ENCODE peak calls at places on chromosomes 4 and X, in ten cellular contexts. K is A549, L is right atrium auricular region, X is H9, Y is AG04450, N is choroid plexus epithelial cell, T is glutamatergic neuron, Q is brain microvascular endothelial cell, O is fibroblast of lung, H is lower lobe of right lung. R is an unnamed sample.

GRCh38 chr4:147754037-147754445 is 22.2 kb downstream of the ARHGAP10 start:
- DNase-seq in T (no peak), X (no peak), K (peak), N (peak), Y (peak), Q (peak), L (no peak), H (no peak), O (peak), R (peak)

GRCh38 chrX:29090811-29091210 is 503.6 kb downstream of the IL1RAPL1 start:
- DNase-seq in X (no peak), O (peak), K (peak), Q (no peak), L (no peak), Y (no peak), T (no peak), N (peak), H (no peak), R (peak)

GRCh38 chr4:139279723-139280620 is at the start of gene MGARP:
- DNase-seq in O (peak), T (peak), H (peak), N (peak), L (no peak), Y (no peak), X (peak), Q (no peak), K (peak), R (peak)

GRCh38 chr4:35151816-35152572 is 1092.3 kb downstream of the ARAP2 start:
- DNase-seq in Q (no peak), K (peak), Y (no peak), N (no peak), O (no peak), H (no peak), X (peak), T (peak), L (no peak), R (no peak)

GRCh38 chr4:128284317-128284716 is 3.3 kb downstream of the PGRMC2 start:
- DNase-seq in Q (no peak), N (no peak), T (no peak), Y (no peak), L (no peak), O (no peak), H (no peak), X (no peak), K (no peak), R (no peak)

GRCh38 chr4:78299565-78299972 is 242.4 kb downstream of the FRAS1 start:
- DNase-seq in X (no peak), Q (no peak), L (no peak), K (no peak), N (peak), T (no peak), Y (no peak), O (peak), H (no peak), R (peak)

GRCh38 chr4:127995776-127996175 is 30.6 kb downstream of the ABHD18 start:
- DNase-seq in K (peak), L (no peak), Y (no peak), O (peak), T (no peak), Q (peak), N (no peak), X (no peak), H (peak), R (peak)

GRCh38 chrX:129654652-129655546 is at the start of gene APLN:
- DNase-seq in K (no peak), X (no peak), L (peak), Q (no peak), H (peak), Y (no peak), T (peak), O (peak), N (peak), R (peak)

GRCh38 chr4:90727938-90728337 is 600.7 kb downstream of the CCSER1 start:
- DNase-seq in H (no peak), T (no peak), Y (no peak), K (peak), Q (no peak), X (peak), O (peak), L (no peak), N (peak), R (no peak)

GRCh38 chr4:28462766-28463165 is 1602.1 kb downstream of the STIM2 start:
- DNase-seq in L (no peak), Y (no peak), H (no peak), N (no peak), Q (no peak), T (no peak), X (no peak), O (no peak), K (no peak), R (peak)

GRCh38 chrX:114619874-114620273 is 36.0 kb downstream of the HTR2C start:
- DNase-seq in H (no peak), O (no peak), X (no peak), T (no peak), K (no peak), Y (no peak), L (no peak), Q (no peak), N (peak), R (no peak)

GRCh38 chrX:111200327-111200726 is 70.0 kb downstream of the CAPN6 start:
- DNase-seq in T (no peak), H (no peak), X (no peak), O (no peak), K (no peak), N (no peak), Q (no peak), L (no peak), Y (no peak), R (no peak)

GRCh38 chr4:148980782-148981181 is 538.6 kb upstream of the NR3C2 start:
- DNase-seq in K (no peak), T (no peak), N (no peak), Q (no peak), H (no peak), L (no peak), X (no peak), Y (no peak), O (no peak), R (no peak)

GRCh38 chrX:19677121-19677520 is 161.8 kb upstream of the MAP3K15 start:
- DNase-seq in T (no peak), Y (no peak), L (no peak), H (no peak), X (no peak), K (no peak), N (no peak), O (no peak), Q (no peak), R (no peak)

GRCh38 chr4:872241-872981 is 46.5 kb upstream of the CPLX1 start:
- DNase-seq in N (no peak), H (no peak), Y (no peak), X (no peak), Q (no peak), O (no peak), T (no peak), L (no peak), K (no peak), R (no peak)

GRCh38 chr4:100588076-100588475 is 70.3 kb upstream of the EMCN start:
- DNase-seq in H (no peak), N (no peak), Q (no peak), X (no peak), O (no peak), Y (no peak), K (no peak), T (no peak), L (no peak), R (no peak)

GRCh38 chr4:76781698-76782595 is 116.0 kb downstream of the SOWAHB start:
- DNase-seq in L (no peak), O (peak), T (no peak), Y (peak), H (no peak), X (peak), N (peak), Q (peak), K (peak), R (peak)

GRCh38 chr4:78758105-78758504 is 18.0 kb upstream of the BMP2K start:
- DNase-seq in Q (no peak), K (no peak), O (no peak), H (no peak), N (no peak), L (no peak), X (no peak), Y (no peak), T (no peak), R (no peak)

GRCh38 chr4:13365195-13365594 is 118.9 kb downstream of the RAB28 start:
- DNase-seq in X (no peak), O (no peak), Y (no peak), L (no peak), Q (no peak), N (no peak), T (no peak), K (no peak), H (no peak), R (no peak)

GRCh38 chr4:105989411-105990242 is 94.4 kb downstream of the NPNT start:
- DNase-seq in H (no peak), Y (no peak), Q (no peak), X (no peak), K (no peak), N (no peak), O (no peak), T (no peak), L (no peak), R (no peak)

GRCh38 chrX:41705680-41706374 is 17.1 kb downstream of the GPR34 start:
- DNase-seq in H (no peak), L (no peak), O (no peak), T (no peak), N (no peak), Y (no peak), X (no peak), Q (no peak), K (no peak), R (no peak)

GRCh38 chr4:1399508-1400190 is 6.6 kb downstream of the NKX1-1 start:
- DNase-seq in Y (no peak), N (no peak), T (no peak), O (no peak), X (no peak), H (peak), Q (no peak), L (no peak), K (no peak), R (no peak)

GRCh38 chr4:169307581-169307980 is 36.8 kb upstream of the SH3RF1 start:
- DNase-seq in Y (no peak), H (no peak), L (no peak), N (no peak), K (no peak), Q (no peak), X (no peak), T (no peak), O (no peak), R (no peak)

GRCh38 chrX:39029221-39029620 is 228.0 kb downstream of the MID1IP1 start:
- DNase-seq in Y (no peak), N (no peak), H (no peak), K (no peak), O (no peak), X (no peak), Q (no peak), T (no peak), L (no peak), R (no peak)

GRCh38 chr4:57374866-57375595 is 264.8 kb upstream of the IGFBP7 start:
- DNase-seq in Q (peak), T (no peak), K (no peak), H (no peak), X (no peak), O (peak), L (no peak), Y (no peak), N (no peak), R (peak)

GRCh38 chrX:3939967-3940610 is 226.6 kb upstream of the PRKX start:
- DNase-seq in T (no peak), N (peak), K (peak), X (no peak), H (no peak), Q (peak), O (peak), L (no peak), Y (no peak), R (peak)

DNA sequence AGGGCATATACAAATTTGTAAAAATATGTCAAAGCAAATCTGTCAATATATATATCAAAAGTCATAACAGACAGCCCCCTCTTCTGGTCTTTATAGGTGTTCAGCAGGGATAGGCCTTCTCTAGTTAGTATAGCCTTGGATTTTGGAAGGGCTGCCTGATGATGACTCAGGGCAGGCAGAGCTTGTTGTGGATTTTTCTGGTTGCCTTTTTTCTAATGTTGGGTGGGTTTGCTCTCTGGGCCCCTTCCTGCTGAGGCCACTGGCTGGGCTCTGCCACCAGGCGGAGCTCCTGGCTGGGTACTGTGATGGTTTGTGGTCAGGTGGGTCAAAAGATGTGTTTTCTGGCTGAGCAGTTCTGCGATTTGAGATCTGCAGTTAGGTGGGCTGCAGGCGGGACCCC is 294.2 kb downstream of the GRIA2 start:
- DNase-seq in L (no peak), Q (no peak), K (no peak), X (peak), T (peak), H (no peak), N (no peak), Y (no peak), O (no peak), R (no peak)
- TF ChIP-seq CTCF in L (no peak), Q (peak), K (no peak), X (peak), T (peak), H (no peak), N (peak), Y (no peak), O (no peak), R (no peak)

GRCh38 chr4:82899339-82899738 is 1.2 kb upstream of the THAP9 start:
- DNase-seq in Y (no peak), O (no peak), K (no peak), L (no peak), N (peak), H (no peak), Q (no peak), T (no peak), X (no peak), R (no peak)

GRCh38 chr4:82896755-82897154 is 3.8 kb upstream of the THAP9 start:
- DNase-seq in T (no peak), Y (no peak), H (no peak), L (no peak), O (no peak), N (no peak), Q (no peak), K (no peak), X (no peak), R (no peak)

GRCh38 chr4:82900335-82901128 is at the start of gene THAP9:
- DNase-seq in N (peak), Y (peak), O (peak), T (peak), X (peak), H (peak), L (peak), K (peak), Q (peak), R (peak)

GRCh38 chr4:82900016-82900334 is 560 bp upstream of the THAP9 start:
- DNase-seq in N (peak), X (no peak), O (peak), T (no peak), Y (no peak), H (no peak), K (peak), L (no peak), Q (no peak), R (peak)

DNA sequence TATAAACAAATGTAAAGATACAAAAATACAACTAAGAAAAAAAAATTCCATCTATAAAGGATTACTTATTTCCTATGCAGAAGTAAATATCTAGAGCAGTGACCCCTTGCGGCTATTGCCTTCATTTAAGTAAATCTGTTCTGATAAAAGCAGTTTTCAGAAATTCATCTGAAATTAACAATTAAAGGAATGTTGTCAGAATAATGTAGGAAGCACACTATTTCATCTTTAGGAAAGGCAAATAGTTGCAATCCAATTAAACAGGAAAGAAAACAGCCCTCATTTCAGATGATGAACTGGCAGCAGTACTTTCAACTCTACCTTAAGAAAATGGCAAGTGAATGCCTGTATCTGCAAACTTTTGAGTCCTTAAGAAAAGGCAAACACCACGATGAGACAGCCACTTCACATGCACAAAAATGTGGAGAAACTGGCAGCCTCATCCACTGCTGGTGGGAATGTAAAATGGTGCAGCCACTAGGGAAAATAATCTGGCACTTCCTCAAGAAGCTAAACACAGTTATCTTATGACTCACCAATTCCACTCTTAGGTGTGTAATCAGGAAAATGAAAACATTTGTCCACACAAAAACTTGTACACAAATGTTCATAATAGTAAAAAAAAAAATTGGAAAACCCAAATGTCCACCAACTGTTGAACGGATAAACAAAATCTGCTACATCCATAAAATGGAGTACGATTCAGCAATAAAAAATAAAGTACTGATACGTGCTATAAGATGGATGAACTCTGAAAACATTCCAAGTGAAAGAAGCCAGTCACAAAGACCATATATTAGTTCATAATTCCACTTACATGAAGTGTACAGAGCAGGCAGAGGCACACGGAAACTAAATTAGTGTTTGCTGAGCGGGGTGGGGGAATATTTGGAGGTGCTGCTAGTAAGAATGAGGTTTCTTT is 2.0 kb upstream of the THAP9 start:
- DNase-seq in X (no peak), T (no peak), L (no peak), H (no peak), N (peak), Y (peak), O (peak), Q (peak), K (peak), R (peak)
- TF ChIP-seq CTCF in X (peak), T (peak), L (no peak), H (peak), N (peak), Y (peak), O (peak), Q (peak), K (peak), R (peak)

GRCh38 chrX:71652405-71652804 is 14.9 kb upstream of the LOC101059915 start:
- DNase-seq in K (peak), X (no peak), T (peak), Q (peak), O (peak), N (peak), L (no peak), H (no peak), Y (peak), R (peak)

GRCh38 chrX:71653344-71653743 is 14.0 kb upstream of the LOC101059915 start:
- DNase-seq in Q (no peak), T (no peak), H (no peak), O (no peak), L (no peak), Y (no peak), X (no peak), N (no peak), K (no peak), R (no peak)

GRCh38 chrX:71650333-71650969 is 16.9 kb upstream of the LOC101059915 start:
- DNase-seq in O (no peak), Y (no peak), K (peak), Q (no peak), T (no peak), H (no peak), N (peak), L (no peak), X (no peak), R (no peak)
- TF ChIP-seq CTCF in O (no peak), Y (no peak), K (no peak), Q (peak), T (no peak), H (peak), N (peak), L (no peak), X (no peak), R (no peak)

GRCh38 chr4:115537387-115537786 is 424.0 kb upstream of the NDST4 start:
- DNase-seq in X (no peak), Y (no peak), K (no peak), N (peak), O (peak), H (no peak), Q (no peak), T (no peak), L (no peak), R (no peak)
- TF ChIP-seq CTCF in X (no peak), Y (no peak), K (no peak), N (no peak), O (no peak), H (peak), Q (no peak), T (no peak), L (no peak), R (no peak)

DNA sequence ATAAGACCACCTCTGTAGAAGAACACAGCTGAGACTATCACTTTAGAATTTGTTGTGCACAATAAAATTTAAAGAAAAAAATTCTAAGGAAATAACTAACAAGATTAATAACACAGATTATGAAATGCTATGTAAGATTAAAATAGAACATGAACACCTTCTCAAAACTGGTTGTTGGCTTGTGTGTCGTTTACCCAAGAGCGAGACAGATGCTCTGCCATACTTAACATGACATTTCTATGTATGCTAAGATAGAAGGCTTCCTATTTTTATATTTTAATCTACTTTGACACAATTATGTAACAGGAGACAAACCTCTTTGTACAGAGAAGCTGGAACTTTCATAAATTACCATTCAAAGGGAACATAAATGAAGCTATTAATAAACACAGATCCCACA is 30.1 kb downstream of the USP46 start:
- DNase-seq in O (no peak), K (no peak), Q (no peak), X (no peak), H (no peak), T (no peak), N (no peak), L (no peak), Y (no peak), R (no peak)
- TF ChIP-seq CTCF in O (no peak), K (no peak), Q (no peak), X (no peak), H (no peak), T (no peak), N (no peak), L (no peak), Y (no peak), R (no peak)

DNA sequence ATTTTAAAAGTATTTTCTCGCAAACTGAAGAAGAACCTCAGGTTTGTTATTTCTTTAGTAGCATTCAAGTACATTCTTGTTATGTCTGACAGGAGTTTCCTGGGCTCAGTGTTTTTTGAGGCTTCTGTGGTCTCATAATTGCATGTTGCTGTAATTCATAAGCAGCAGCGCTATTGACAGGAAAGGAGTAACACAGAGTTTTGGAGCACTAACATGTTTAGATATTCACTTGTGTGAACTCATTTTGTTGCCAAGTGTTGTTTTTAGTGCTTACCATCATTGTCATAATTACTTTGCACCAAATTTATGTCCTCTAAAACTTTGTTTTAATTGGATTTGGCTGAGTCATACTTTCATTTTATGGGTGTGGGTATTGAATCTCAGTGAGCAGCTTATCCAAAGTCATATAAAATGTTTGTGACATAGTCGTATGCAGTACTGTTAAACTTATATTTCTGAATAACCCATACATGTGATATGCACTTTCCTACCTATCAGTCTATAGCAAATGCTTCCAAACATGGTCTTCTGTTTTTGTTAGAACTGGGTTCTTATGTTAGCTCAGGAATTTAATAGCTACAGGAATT is 358.7 kb upstream of the CTSO start:
- DNase-seq in H (no peak), Y (no peak), K (no peak), T (no peak), L (no peak), X (no peak), O (peak), N (peak), Q (peak), R (no peak)
- TF ChIP-seq CTCF in H (no peak), Y (no peak), K (no peak), T (no peak), L (no peak), X (no peak), O (no peak), N (no peak), Q (no peak), R (no peak)

GRCh38 chr4:19455196-19455595 is 796.5 kb upstream of the SLIT2 start:
- DNase-seq in Q (no peak), K (no peak), O (no peak), X (no peak), H (no peak), Y (no peak), N (no peak), T (no peak), L (no peak), R (no peak)

GRCh38 chr4:19455850-19456602 is 795.7 kb upstream of the SLIT2 start:
- DNase-seq in H (no peak), X (no peak), N (no peak), L (no peak), Y (no peak), T (no peak), O (no peak), K (no peak), Q (no peak), R (no peak)
- TF ChIP-seq CTCF in H (no peak), X (no peak), N (no peak), L (no peak), Y (no peak), T (no peak), O (no peak), K (no peak), Q (no peak), R (no peak)

GRCh38 chr4:93888768-93889167 is 60.2 kb downstream of the ATOH1 start:
- DNase-seq in T (no peak), K (no peak), O (no peak), X (no peak), H (no peak), L (no peak), Q (no peak), Y (no peak), N (no peak), R (no peak)
- TF ChIP-seq CTCF in T (no peak), K (no peak), O (no peak), X (no peak), H (no peak), L (no peak), Q (no peak), Y (no peak), N (no peak), R (no peak)